ENCODE peak calls at places on chromosomes 3 and 15, in five cellular contexts. Y is GM12878, L is upper lobe of left lung, U is HepG2, V is A549. B is an unnamed sample. For H3K4me1, the result is how much of the 10 kb centered on the place peaks cover.

GRCh38 chr3:33773627-33774026 is 24.8 kb upstream of the PDCD6IP start:
- ATAC-seq in Y (no peak), L (no peak), U (no peak), V (no peak), B (no peak)

GRCh38 chr3:128194843-128195242 is 41.6 kb downstream of the EEFSEC start:
- ATAC-seq in Y (no peak), L (peak), U (no peak), V (no peak), B (peak)

GRCh38 chr3:156507285-156507684 is 47.6 kb downstream of the SSR3 start:
- ATAC-seq in Y (no peak), L (no peak), U (no peak), V (no peak), B (no peak)

GRCh38 chr3:162892921-162893793 is 1396.5 kb downstream of the OTOL1 start:
- ATAC-seq in Y (no peak), L (no peak), U (no peak), V (peak), B (no peak)

GRCh38 chr3:96233679-96234078 is 580.7 kb upstream of the EPHA6 start:
- ATAC-seq in Y (no peak), L (no peak), U (no peak), V (no peak), B (no peak)

GRCh38 chr3:59731909-59732308 is 682.1 kb upstream of the CFAP20DC start:
- ATAC-seq in Y (peak), L (no peak), U (no peak), V (no peak), B (no peak)

GRCh38 chr3:35649405-35649804 is 10.1 kb downstream of the ARPP21 start:
- ATAC-seq in Y (no peak), L (no peak), U (no peak), V (no peak), B (no peak)

GRCh38 chr3:10487988-10488633 is 17.3 kb downstream of the ATP2B2 start:
- ATAC-seq in Y (no peak), L (no peak), U (no peak), V (no peak), B (no peak)

GRCh38 chr3:189813652-189814245 is 182.6 kb downstream of the TP63 start:
- ATAC-seq in Y (no peak), L (no peak), U (no peak), V (no peak), B (no peak)

GRCh38 chr3:17360991-17361390 is 381.4 kb downstream of the TBC1D5 start:
- ATAC-seq in Y (no peak), L (no peak), U (no peak), V (no peak), B (no peak)

GRCh38 chr3:189186093-189186492 is 14.3 kb downstream of the TPRG1 start:
- ATAC-seq in Y (no peak), L (peak), U (no peak), V (no peak), B (peak)

GRCh38 chr3:188230962-188231361 is 77.0 kb downstream of the LPP start:
- ATAC-seq in Y (no peak), L (no peak), U (no peak), V (peak), B (peak)

GRCh38 chr3:69339766-69340165 is 46.1 kb downstream of the FRMD4B start:
- ATAC-seq in Y (peak), L (peak), U (no peak), V (no peak), B (peak)

GRCh38 chr15:38612159-38612863 is 47.7 kb upstream of the RASGRP1 start:
- ATAC-seq in Y (no peak), L (no peak), U (no peak), V (no peak), B (no peak)

GRCh38 chr3:49108346-49108745 is 3.8 kb upstream of the QARS1 start:
- ATAC-seq in Y (no peak), L (no peak), U (no peak), V (no peak), B (no peak)

GRCh38 chr3:154089416-154090115 is 31.6 kb upstream of the ARHGEF26 start:
- ATAC-seq in Y (no peak), L (no peak), U (no peak), V (no peak), B (no peak)

GRCh38 chr3:79937567-79937966 is 169.8 kb upstream of the ROBO1 start:
- ATAC-seq in Y (no peak), L (no peak), U (no peak), V (no peak), B (no peak)

GRCh38 chr15:88012711-88013110 is 243.8 kb downstream of the NTRK3 start:
- ATAC-seq in Y (no peak), L (no peak), U (no peak), V (no peak), B (no peak)

GRCh38 chr15:86550075-86550474 is 470.4 kb downstream of the AGBL1 start:
- ATAC-seq in Y (no peak), L (no peak), U (no peak), V (no peak), B (no peak)

GRCh38 chr3:141231101-141231922 is at the start of gene PXYLP1:
- ATAC-seq in Y (peak), L (peak), U (peak), V (peak), B (peak)
- H3K4me1 ChIP-seq in Y (under half), L (under half), U (half or more), V (under half), B (under half)

GRCh38 chr3:5126586-5126985 is 4.5 kb downstream of the ARL8B start:
- ATAC-seq in Y (no peak), L (no peak), U (no peak), V (no peak), B (no peak)
- TF ChIP-seq EP300 in Y (no peak), L (no peak), U (no peak), V (no peak), B (no peak)

GRCh38 chr3:185936814-185937688 is 763 bp downstream of the TRA2B start:
- ATAC-seq in Y (peak), L (peak), U (peak), V (peak), B (peak)
- H3K27ac ChIP-seq in Y (peak), L (peak), U (peak), V (peak), B (peak)

GRCh38 chr3:46944191-46944590 is 32.4 kb downstream of the CCDC12 start:
- ATAC-seq in Y (no peak), L (no peak), U (peak), V (peak), B (no peak)

GRCh38 chr3:46942079-46942478 is 34.5 kb downstream of the CCDC12 start:
- ATAC-seq in Y (no peak), L (no peak), U (no peak), V (no peak), B (no peak)

GRCh38 chr3:46939578-46940405 is 36.8 kb downstream of the CCDC12 start:
- ATAC-seq in Y (no peak), L (no peak), U (no peak), V (no peak), B (no peak)

GRCh38 chr3:46943237-46944187 is 33.0 kb downstream of the CCDC12 start:
- ATAC-seq in Y (peak), L (peak), U (peak), V (peak), B (no peak)

GRCh38 chr3:46942481-46943236 is 33.9 kb downstream of the CCDC12 start:
- ATAC-seq in Y (no peak), L (no peak), U (no peak), V (no peak), B (no peak)
- H3K4me1 ChIP-seq in Y (under half), L (half or more), U (half or more), V (half or more), B (under half)

DNA sequence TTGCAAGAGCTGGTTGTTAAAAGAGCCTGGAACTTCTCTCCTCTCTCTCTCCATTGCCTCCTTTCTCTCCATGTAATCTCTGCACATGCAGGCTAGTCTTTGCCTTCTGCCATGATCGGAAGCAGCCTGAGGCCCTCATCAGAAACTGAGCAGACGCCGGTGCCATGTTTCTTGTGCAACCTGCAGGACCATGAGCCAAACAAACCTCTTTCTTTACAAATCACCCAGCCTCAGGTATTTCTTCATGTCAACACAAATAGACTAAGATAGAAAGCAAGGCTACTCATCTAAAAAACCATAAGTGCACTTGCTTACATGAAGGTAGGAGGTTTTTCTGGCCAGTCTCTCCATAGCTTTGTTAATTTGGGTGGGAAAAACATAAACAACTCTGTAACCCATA is 8.7 kb downstream of the PDZRN3 start:
- ATAC-seq in Y (no peak), L (no peak), U (no peak), V (no peak), B (no peak)
- TF ChIP-seq EP300 in Y (no peak), L (no peak), U (no peak), V (no peak), B (no peak)

DNA sequence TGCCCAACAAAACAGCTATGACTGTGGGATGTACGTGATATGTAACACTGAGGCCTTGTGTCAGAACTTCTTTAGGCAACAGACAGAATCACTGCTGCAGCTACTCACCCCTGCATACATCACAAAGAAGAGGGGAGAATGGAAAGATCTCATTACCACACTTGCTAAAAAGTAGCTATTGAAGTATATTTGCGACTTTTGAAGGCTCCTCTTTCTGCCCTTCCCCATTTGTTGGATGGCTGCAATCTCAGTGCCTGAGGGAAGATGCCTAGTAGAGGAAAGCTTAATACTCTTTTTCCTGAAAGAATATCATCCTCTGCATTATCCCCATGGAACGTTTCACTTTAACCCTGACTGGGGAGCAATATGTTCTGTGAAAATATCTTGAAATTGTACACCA is 21.9 kb downstream of the SENP8 start:
- ATAC-seq in Y (no peak), L (no peak), U (no peak), V (no peak), B (no peak)
- H3K27ac ChIP-seq in Y (no peak), L (no peak), U (no peak), V (no peak), B (no peak)

DNA sequence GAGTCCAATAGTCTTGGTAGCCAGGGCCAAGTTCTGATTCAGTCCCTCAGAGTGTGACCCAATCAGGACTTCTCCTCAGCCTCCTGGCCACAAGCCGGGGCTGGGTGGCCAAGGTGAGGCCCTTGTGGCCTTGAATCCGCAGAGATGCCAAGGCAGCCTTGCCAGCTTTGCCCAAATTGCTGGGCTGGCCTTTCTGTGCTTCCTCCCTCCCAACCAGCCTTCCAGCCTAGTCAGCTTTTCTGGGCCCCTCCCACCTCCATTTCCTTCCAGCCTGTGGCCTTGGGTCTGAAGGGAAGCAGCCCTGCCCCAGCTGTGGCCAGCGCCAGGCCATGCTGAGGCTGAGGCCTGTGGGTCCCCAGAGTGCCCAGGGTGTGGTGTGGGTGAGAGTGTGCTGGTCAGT is 34.3 kb upstream of the ANKDD1A start:
- ATAC-seq in Y (no peak), L (peak), U (no peak), V (peak), B (peak)
- H3K4me1 ChIP-seq in Y (under half), L (under half), U (under half), V (under half), B (under half)

GRCh38 chr15:49238342-49238741 is 68.3 kb downstream of the GALK2 start:
- ATAC-seq in Y (no peak), L (no peak), U (no peak), V (no peak), B (peak)
- TF ChIP-seq EP300 in Y (no peak), L (no peak), U (no peak), V (no peak), B (no peak)